ENCODE peak calls at places on chromosomes 7 and 10, in five cellular contexts. Y is neural progenitor cell, P is MM.1S, I is fibroblast of lung, S is IMR-90. C is an unnamed sample.

GRCh38 chr10:1255166-1255565 is 199.0 kb downstream of the WDR37 start:
- DNase-seq in Y (no peak), P (no peak), I (no peak), S (no peak), C (no peak)

GRCh38 chr7:138167869-138168296 is 91.6 kb downstream of the AKR1D1 start:
- DNase-seq in Y (no peak), P (no peak), I (no peak), S (no peak), C (no peak)

GRCh38 chr10:83373659-83374058 is 765.6 kb upstream of the GHITM start:
- DNase-seq in Y (peak; percentile 50), P (peak; percentile 53), I (no peak), S (no peak), C (peak; percentile 72)

GRCh38 chr10:31508882-31509281 is 189.9 kb downstream of the ZEB1 start:
- DNase-seq in Y (no peak), P (no peak), I (no peak), S (peak; percentile 59), C (peak; percentile 63)

GRCh38 chr7:129376076-129376777 is 58.0 kb upstream of the STRIP2 start:
- DNase-seq in Y (peak; percentile 57), P (peak; percentile 76), I (peak; percentile 43), S (peak; percentile 43), C (peak; percentile 7)

GRCh38 chr7:36600869-36601530 is 123.3 kb downstream of the AOAH start:
- DNase-seq in Y (no peak), P (no peak), I (peak; percentile 43), S (peak; percentile 70), C (peak; percentile 49)

GRCh38 chr7:27277628-27278027 is 35.0 kb downstream of the EVX1 start:
- DNase-seq in Y (no peak), P (no peak), I (no peak), S (peak; percentile 1), C (no peak)

GRCh38 chr10:13955426-13955825 is 368.7 kb downstream of the PRPF18 start:
- DNase-seq in Y (no peak), P (no peak), I (no peak), S (no peak), C (no peak)

GRCh38 chr7:39880556-39880955 is 69.5 kb upstream of the CDK13 start:
- DNase-seq in Y (no peak), P (no peak), I (peak; percentile 51), S (peak; percentile 31), C (no peak)

GRCh38 chr10:12843296-12843945 is 158.1 kb downstream of the CCDC3 start:
- DNase-seq in Y (no peak), P (no peak), I (no peak), S (no peak), C (no peak)

GRCh38 chr7:157412021-157412443 is 75.2 kb downstream of the DNAJB6 start:
- DNase-seq in Y (no peak), P (no peak), I (peak; percentile 69), S (peak; percentile 95), C (peak; percentile 90)

GRCh38 chr10:110355181-110355831 is 50.6 kb upstream of the SMNDC1 start:
- DNase-seq in Y (no peak), P (peak; percentile 92), I (no peak), S (no peak), C (no peak)
- H2AFZ ChIP-seq in Y (no peak overlapping the region), P (no peak overlapping the region), I (no peak overlapping the region), S (no peak overlapping the region), C (no peak overlapping the region)

DNA sequence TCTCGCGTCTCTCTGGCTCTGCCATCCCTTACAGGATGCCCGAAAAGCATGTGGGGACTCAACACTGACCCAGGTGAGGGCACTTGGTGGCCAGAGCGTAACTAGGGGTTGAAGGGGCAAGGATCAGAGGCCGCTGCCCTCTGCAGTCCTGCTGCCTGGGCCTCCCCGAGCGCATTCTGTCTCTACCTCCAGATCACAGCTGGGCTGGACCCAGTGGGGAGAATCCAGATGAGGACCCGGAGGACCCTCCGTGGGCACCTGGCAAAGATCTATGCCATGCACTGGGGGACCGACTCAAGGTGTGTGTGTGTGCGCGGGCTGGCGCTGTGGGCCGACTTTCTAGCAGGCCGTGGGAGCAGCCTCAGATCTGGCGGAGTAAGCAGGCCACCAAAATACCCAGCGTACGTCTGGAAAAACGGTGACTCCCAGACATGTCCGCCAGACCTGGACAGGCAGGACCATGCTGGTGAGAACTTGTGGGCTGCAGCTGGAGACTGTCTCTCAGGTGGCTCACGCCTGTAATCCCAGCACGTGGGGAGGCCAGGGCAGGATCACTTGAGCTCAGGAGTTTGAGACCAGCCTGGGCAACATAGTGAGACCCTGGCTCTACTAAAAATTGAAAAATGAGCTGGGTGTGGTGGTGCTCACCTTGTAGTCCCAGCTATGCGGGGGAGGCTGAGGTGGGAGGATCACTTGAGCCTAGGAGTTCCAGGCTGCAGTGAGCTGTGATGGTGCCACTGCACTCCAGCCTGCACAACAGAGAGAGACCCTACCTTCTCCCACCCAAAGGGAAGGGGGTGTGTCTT is 3.2 kb downstream of the GNB2 start:
- DNase-seq in Y (no peak), P (no peak), I (no peak), S (no peak), C (no peak)
- H3K4me3 ChIP-seq in Y (peak overlapping the region; percentile 100), P (peak overlapping the region; percentile 65), I (peak overlapping the region; percentile 92), S (peak overlapping the region; percentile 85), C (no peak overlapping the region)

GRCh38 chr7:6576024-6576866 is 1.0 kb upstream of the ZDHHC4 start:
- DNase-seq in Y (no peak), P (no peak), I (no peak), S (no peak), C (no peak)
- H2AFZ ChIP-seq in Y (no peak overlapping the region), P (no peak overlapping the region), I (no peak overlapping the region), S (peak overlapping the region; percentile 80), C (peak overlapping the region; percentile 52)

GRCh38 chr10:122162566-122163181 is 108.4 kb upstream of the BTBD16 start:
- DNase-seq in Y (no peak), P (no peak), I (no peak), S (no peak), C (no peak)
- H3K4me3 ChIP-seq in Y (peak overlapping the region; percentile 89), P (no peak overlapping the region), I (no peak overlapping the region), S (peak overlapping the region; percentile 47), C (peak overlapping the region; percentile 62)

GRCh38 chr10:101031128-101031795 is at the start of the genes PDZD7 and SFXN3:
- DNase-seq in Y (peak; percentile 93), P (peak; percentile 92), I (peak; percentile 94), S (peak; percentile 91), C (peak; percentile 92)
- H2AFZ ChIP-seq in Y (no peak within 1 kb of the TSS), P (peak within 1 kb of the TSS; percentile 99), I (peak within 1 kb of the TSS; percentile 61), S (peak within 1 kb of the TSS; percentile 99), C (peak within 1 kb of the TSS; percentile 94)

DNA sequence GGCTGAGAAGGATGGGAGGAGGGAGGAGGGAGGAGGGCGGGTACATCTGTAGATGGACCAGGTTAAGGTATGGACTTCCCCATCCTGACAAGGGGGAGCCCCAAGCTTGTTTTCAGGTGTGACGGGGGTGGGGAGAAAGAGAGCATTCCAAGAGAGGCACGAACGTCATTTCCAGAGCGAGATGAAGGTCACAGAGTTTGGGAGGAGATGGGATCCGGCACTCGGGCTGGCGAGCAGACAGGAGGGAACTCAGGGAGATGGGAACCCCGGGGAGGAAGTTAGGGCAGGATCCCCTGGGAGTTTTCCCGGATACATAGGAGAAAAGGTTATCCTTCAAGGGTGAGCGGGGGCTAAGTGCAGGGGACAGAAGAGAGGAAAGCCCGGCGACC is 118.8 kb downstream of the CUX1 start:
- DNase-seq in Y (no peak), P (no peak), I (no peak), S (no peak), C (no peak)
- H3K4me3 ChIP-seq in Y (peak overlapping the region; percentile 24), P (no peak overlapping the region), I (peak overlapping the region; percentile 33), S (no peak overlapping the region), C (peak overlapping the region; percentile 6)

GRCh38 chr10:61124748-61125147 is 180.8 kb upstream of the RHOBTB1 start:
- DNase-seq in Y (no peak), P (no peak), I (no peak), S (no peak), C (no peak)
- H2AFZ ChIP-seq in Y (no peak overlapping the region), P (no peak overlapping the region), I (no peak overlapping the region), S (no peak overlapping the region), C (no peak overlapping the region)

DNA sequence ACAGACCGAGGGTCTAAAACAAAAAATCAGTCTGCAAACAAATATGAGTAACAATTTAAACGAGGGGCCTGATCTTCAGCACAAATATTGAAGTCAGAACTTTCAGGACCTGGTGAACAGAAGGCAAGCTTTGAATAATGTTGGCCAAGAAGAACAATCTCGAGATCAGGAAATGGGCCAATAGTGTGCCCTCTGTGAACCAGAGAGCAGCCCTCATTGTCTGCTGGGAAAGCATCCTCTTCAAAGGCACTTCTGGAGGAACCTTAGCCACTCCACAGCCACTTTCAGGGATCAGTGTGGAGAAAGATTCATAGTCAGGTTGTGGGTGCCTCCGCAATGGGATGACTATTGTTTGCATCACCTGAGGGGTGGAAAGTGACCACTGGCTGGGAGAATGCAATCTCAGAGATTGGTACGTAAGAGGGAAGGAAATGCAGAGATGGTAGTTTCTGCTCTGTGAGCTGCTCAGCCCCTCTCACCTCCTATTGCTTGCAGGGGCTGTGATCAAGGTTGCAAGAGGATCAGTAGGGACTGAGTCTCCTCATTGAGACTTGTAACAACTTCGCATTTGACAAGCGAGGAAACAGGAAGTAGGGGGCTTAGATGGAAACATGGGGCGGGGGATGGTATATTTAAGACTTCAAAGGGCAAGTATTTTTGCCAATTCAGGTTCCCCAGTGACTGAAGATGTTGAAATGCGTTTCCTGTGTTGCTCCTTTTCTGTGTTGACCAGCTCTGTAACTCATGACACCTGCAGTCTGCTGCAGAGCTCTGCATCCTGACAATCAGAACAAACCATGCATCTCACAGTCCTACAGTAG is 28.4 kb upstream of the IFRD1 start:
- DNase-seq in Y (no peak), P (peak; percentile 77), I (no peak), S (no peak), C (no peak)
- H3K4me3 ChIP-seq in Y (no peak overlapping the region), P (no peak overlapping the region), I (no peak overlapping the region), S (no peak overlapping the region), C (no peak overlapping the region)